ENCODE peak calls at places on chromosomes 11 and 22, in five cellular contexts. R, L, P, Y and V are unnamed samples.
A peak's percentile ranks its signal among the peaks of the same experiment; 100 is the strongest.

GRCh38 chr11:118111019-118111743 is 24.4 kb upstream of the SMIM35 start:
- DNase-seq in R (no peak), L (no peak), P (no peak), Y (no peak), V (no peak)

GRCh38 chr22:30020511-30020910 is 59.8 kb upstream of the HORMAD2 start:
- DNase-seq in R (no peak), L (no peak), P (no peak), Y (no peak), V (no peak)

GRCh38 chr11:115194798-115195101 is 309.5 kb downstream of the CADM1 start:
- DNase-seq in R (no peak), L (no peak), P (peak; percentile 83), Y (no peak), V (no peak)

GRCh38 chr22:39524089-39524752 is 3.9 kb downstream of the ATF4 start:
- DNase-seq in R (no peak), L (no peak), P (no peak), Y (no peak), V (no peak)

GRCh38 chr11:133064152-133064877 is 468.0 kb downstream of the OPCML start:
- DNase-seq in R (peak; percentile 67), L (peak; percentile 79), P (peak; percentile 74), Y (peak; percentile 49), V (peak; percentile 95)

GRCh38 chr11:110290591-110291334 is 5.7 kb downstream of the RDX start:
- DNase-seq in R (no peak), L (no peak), P (no peak), Y (no peak), V (no peak)

GRCh38 chr22:23035557-23036277 is 34.6 kb upstream of the GNAZ start:
- DNase-seq in R (peak; percentile 3), L (no peak), P (no peak), Y (no peak), V (no peak)

GRCh38 chr11:2590131-2590950 is 109.5 kb downstream of the KCNQ1OT1 start:
- DNase-seq in R (no peak), L (no peak), P (no peak), Y (no peak), V (no peak)